ENCODE peak calls at places on chromosomes 4 and X, in five cellular contexts. M is IMR-90, K is H9, I is neuronal stem cell, Y is trophoblast cell. R is an unnamed sample.
A peak's percentile ranks its signal among the peaks of the same experiment; 100 is the strongest.

GRCh38 chr4:30765022-30765421 is 44.9 kb downstream of the PCDH7 start:
- DNase-seq in M (no peak), Y (no peak), K (no peak), I (no peak), R (no peak)

GRCh38 chr4:95402299-95402698 is 146.5 kb downstream of the UNC5C start:
- DNase-seq in I (no peak), Y (no peak), K (no peak), M (no peak), R (no peak)

GRCh38 chr4:163866728-163867313 is 372.3 kb downstream of the TMA16 start:
- DNase-seq in M (peak; percentile 47), I (no peak), Y (no peak), K (no peak), R (peak; percentile 80)

GRCh38 chrX:71216446-71216845 is 6.6 kb upstream of the GJB1 start:
- DNase-seq in I (no peak), Y (no peak), K (no peak), M (no peak), R (no peak)

GRCh38 chr4:163663454-163664225 is 169.2 kb downstream of the TMA16 start:
- DNase-seq in M (no peak), K (no peak), I (no peak), Y (peak; percentile 14), R (no peak)

GRCh38 chr4:138199568-138200235 is 42.4 kb downstream of the SLC7A11 start:
- DNase-seq in K (no peak), Y (peak; percentile 86), I (no peak), M (peak; percentile 33), R (no peak)

GRCh38 chr4:126986828-126987227 is 645.9 kb upstream of the INTU start:
- DNase-seq in I (no peak), M (peak; percentile 82), K (no peak), Y (no peak), R (peak; percentile 44)

GRCh38 chr4:85968945-85969830 is 390.7 kb downstream of the MAPK10 start:
- DNase-seq in I (peak; percentile 24), K (no peak), Y (peak; percentile 82), M (peak; percentile 72), R (peak; percentile 72)

GRCh38 chr4:683982-684571 is 4.9 kb downstream of the SLC49A3 start:
- DNase-seq in I (no peak), Y (peak; percentile 37), M (peak; percentile 57), K (peak; percentile 89), R (peak; percentile 62)

GRCh38 chr4:109701566-109702399 is 1.5 kb downstream of the CASP6 start:
- DNase-seq in M (no peak), Y (no peak), K (peak; percentile 50), I (no peak), R (peak; percentile 1)

GRCh38 chr4:46404961-46405360 is 15.0 kb upstream of the GABRA2 start:
- DNase-seq in M (peak; percentile 59), Y (no peak), K (peak; percentile 81), I (no peak), R (peak; percentile 81)

GRCh38 chr4:169116270-169116901 is 106.3 kb upstream of the CBR4 start:
- DNase-seq in Y (no peak), I (no peak), K (no peak), M (peak; percentile 63), R (no peak)

GRCh38 chr4:148795156-148795864 is 353.1 kb upstream of the NR3C2 start:
- DNase-seq in Y (peak; percentile 80), I (no peak), M (peak; percentile 92), K (peak; percentile 39), R (no peak)

GRCh38 chrX:154012336-154012991 is 7.2 kb downstream of the IRAK1 start:
- DNase-seq in Y (peak; percentile 50), K (no peak), I (no peak), M (no peak), R (no peak)

GRCh38 chrX:74421181-74422028 is at the start of gene SLC16A2:
- DNase-seq in M (peak; percentile 79), K (peak; percentile 69), I (peak; percentile 62), Y (peak; percentile 50), R (peak; percentile 89)

GRCh38 chrX:45422216-45422925 is 221.7 kb upstream of the DIPK2B start:
- DNase-seq in M (no peak), K (no peak), I (no peak), Y (no peak), R (peak; percentile 41)

GRCh38 chrX:18895157-18895952 is 88.6 kb downstream of the PHKA2 start:
- DNase-seq in M (peak; percentile 37), K (peak; percentile 24), I (no peak), Y (peak; percentile 56), R (no peak)

GRCh38 chrX:7062276-7062675 is 85.2 kb upstream of the STS start:
- DNase-seq in K (no peak), Y (no peak), M (peak; percentile 66), I (no peak), R (peak; percentile 16)

GRCh38 chr4:159360549-159360948 is 257.7 kb downstream of the RAPGEF2 start:
- DNase-seq in M (peak; percentile 96), I (no peak), K (no peak), Y (no peak), R (peak; percentile 91)

GRCh38 chr4:83316459-83317170 is 18.0 kb downstream of the HPSE start:
- DNase-seq in I (no peak), K (no peak), Y (peak; percentile 57), M (no peak), R (no peak)

GRCh38 chr4:177447417-177448004 is 5.3 kb upstream of the AGA start:
- DNase-seq in M (no peak), I (no peak), Y (no peak), K (no peak), R (no peak)

GRCh38 chr4:3746701-3747581 is 19.2 kb upstream of the ADRA2C start:
- DNase-seq in K (no peak), I (no peak), Y (peak; percentile 67), M (no peak), R (no peak)

GRCh38 chr4:113869743-113870375 is 108.3 kb upstream of the CAMK2D start:
- DNase-seq in Y (no peak), I (no peak), M (peak; percentile 74), K (no peak), R (peak; percentile 57)

GRCh38 chr4:2330119-2331042 is 68.5 kb upstream of the MXD4 start:
- DNase-seq in I (no peak), Y (no peak), K (no peak), M (peak; percentile 95), R (peak; percentile 95)

GRCh38 chrX:149903889-149904748 is 23.1 kb downstream of the MAGEA8 start:
- DNase-seq in K (no peak), I (no peak), M (peak; percentile 6), Y (no peak), R (peak; percentile 28)

GRCh38 chr4:149887091-149887490 is 71.4 kb upstream of the IQCM start:
- DNase-seq in K (no peak), M (no peak), I (no peak), Y (no peak), R (no peak)

DNA sequence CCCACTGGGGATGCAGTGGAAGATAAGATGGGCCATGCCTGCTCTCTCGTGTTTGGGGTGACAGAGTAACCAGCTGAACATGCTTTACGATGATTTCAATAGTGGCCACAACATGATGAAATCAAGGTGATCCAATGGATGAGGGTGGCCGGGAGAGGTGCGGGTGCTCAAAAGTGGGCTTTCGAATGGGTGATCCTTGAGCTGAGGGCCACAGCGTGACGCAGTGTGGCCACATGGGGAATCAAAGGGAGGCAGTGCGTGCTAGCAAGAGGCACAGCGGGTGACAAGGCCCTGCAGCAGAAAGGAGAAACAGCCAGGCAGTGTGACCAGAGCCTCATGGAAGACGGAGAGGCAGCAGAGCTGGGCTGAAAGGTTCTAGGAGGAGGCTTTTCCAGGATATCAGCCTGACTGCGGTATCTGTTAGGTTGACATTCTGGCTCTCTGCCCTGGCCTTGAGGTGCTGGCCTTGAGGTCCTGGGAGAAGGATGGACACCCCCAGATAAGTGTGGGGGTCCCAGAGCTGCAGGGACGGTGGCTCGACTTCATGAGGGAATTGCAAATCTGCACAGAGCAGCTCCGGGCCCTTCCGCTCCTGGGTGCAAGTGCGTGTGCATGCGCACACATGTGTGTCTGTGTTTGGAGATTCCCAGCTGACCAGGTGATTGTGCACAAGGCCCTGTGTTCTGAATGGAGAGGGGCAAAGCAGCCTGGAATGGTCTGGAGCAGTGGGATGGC is 38.0 kb upstream of the GPR78 start:
- DNase-seq in K (no peak), M (no peak), Y (no peak), I (no peak), R (no peak)
- H2BK120ac ChIP-seq in K (no peak overlapping the region), M (no peak overlapping the region), Y (peak overlapping the region; percentile 23), I (no peak overlapping the region), R (no peak overlapping the region)

GRCh38 chr4:7573692-7574091 is 139.0 kb upstream of the PSAPL1 start:
- DNase-seq in I (no peak), M (no peak), Y (no peak), K (no peak), R (no peak)

GRCh38 chr4:7570156-7570778 is 135.5 kb upstream of the PSAPL1 start:
- DNase-seq in I (no peak), Y (no peak), K (no peak), M (no peak), R (no peak)

GRCh38 chr4:7571001-7571400 is 136.3 kb upstream of the PSAPL1 start:
- DNase-seq in M (no peak), K (no peak), Y (no peak), I (no peak), R (no peak)

GRCh38 chr4:7571736-7572135 is 137.0 kb upstream of the PSAPL1 start:
- DNase-seq in I (no peak), K (no peak), M (no peak), Y (no peak), R (no peak)

DNA sequence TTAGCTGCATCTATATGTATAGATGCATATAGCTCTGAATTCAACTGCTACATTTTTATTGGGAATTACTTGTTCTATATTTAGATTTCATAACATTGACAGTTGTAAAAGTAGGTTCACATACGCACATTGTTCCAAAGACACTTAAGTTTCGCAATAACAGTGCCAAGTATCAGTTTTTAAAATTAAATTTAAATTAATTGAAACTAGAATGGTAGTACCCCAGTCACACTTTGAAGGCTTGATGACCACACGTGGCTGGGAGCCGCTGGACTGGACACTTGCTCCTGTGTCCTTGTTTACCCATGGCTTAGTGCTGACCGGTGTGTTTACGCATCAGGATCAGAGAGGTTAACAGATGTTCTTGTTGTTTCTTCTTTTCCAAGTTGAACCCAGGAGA is 140.7 kb upstream of the PSAPL1 start:
- DNase-seq in Y (no peak), K (no peak), I (no peak), M (no peak), R (no peak)
- H3K9me3 ChIP-seq in Y (peaks cover 39% of the 10 kb centered on the region), K (peaks cover 39% of the 10 kb centered on the region), I (peaks cover 18% of the 10 kb centered on the region), M (peaks cover 54% of the 10 kb centered on the region), R (peaks cover 90% of the 10 kb centered on the region)

DNA sequence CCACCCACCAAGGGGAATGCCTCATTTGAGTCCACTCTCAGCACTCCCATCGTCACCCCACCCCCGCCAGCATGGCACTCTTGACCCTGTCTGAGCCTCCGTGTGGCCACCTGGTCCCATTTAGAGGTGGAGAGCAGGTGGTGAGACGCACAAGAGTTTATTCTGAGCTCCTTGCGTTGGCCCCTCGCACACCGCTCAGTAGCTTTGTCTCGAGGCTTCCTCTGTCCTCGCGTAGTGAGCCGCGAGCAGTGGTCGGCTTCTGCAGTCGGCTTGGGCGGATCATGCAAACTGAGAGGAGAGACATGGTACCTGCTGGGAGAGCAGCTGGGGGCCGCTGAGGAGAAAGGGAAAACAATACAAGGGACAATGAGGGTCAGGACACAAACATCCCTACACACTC is 48.4 kb upstream of the ZNF157 start:
- DNase-seq in Y (no peak), I (peak; percentile 24), K (peak; percentile 71), M (no peak), R (no peak)
- H2BK120ac ChIP-seq in Y (no peak overlapping the region), I (no peak overlapping the region), K (no peak overlapping the region), M (no peak overlapping the region), R (no peak overlapping the region)

GRCh38 chr4:36233567-36234266 is 10.6 kb downstream of the ARAP2 start:
- DNase-seq in M (no peak), Y (no peak), K (no peak), I (no peak), R (no peak)
- H3K9me3 ChIP-seq in M (no peaks in the 10 kb centered on the region), Y (no peaks in the 10 kb centered on the region), K (no peaks in the 10 kb centered on the region), I (no peaks in the 10 kb centered on the region), R (no peaks in the 10 kb centered on the region)

GRCh38 chr4:122784261-122784660 is 42.4 kb upstream of the FGF2 start:
- DNase-seq in Y (no peak), M (no peak), I (no peak), K (no peak), R (no peak)
- H2BK120ac ChIP-seq in Y (no peak overlapping the region), M (peak overlapping the region; percentile 72), I (no peak overlapping the region), K (no peak overlapping the region), R (no peak overlapping the region)